ENCODE peak calls at places on chromosomes 4 and X, in seven cellular contexts. Y is activated CD4-positive, alpha-beta T cell treated with anti-CD3 and anti-CD28 coated beads, Interleukin-2, amount 50 U/mL, for 24 hours; M is DMS79 treated with DMSO at 0.1 percent for 48 hours; Q is effector CD4-positive, alpha-beta T cell; R is lower leg skin; A is iris pigment epithelial cell; F is skeletal muscle cell. I is an unnamed sample.

GRCh38 chr4:120841580-120841979 is 80.9 kb downstream of the PRDM5 start:
- DNase-seq in Y (no peak), R (no peak), A (peak; percentile 34), F (no peak), Q (no peak), M (no peak), I (no peak)

GRCh38 chr4:23835814-23836478 is 53.9 kb downstream of the PPARGC1A start:
- DNase-seq in F (no peak), Q (no peak), A (no peak), Y (no peak), R (no peak), M (no peak), I (no peak)

GRCh38 chr4:22573198-22573597 is 57.3 kb upstream of the ADGRA3 start:
- DNase-seq in R (no peak), A (peak; percentile 4), M (peak; percentile 64), F (no peak), Q (no peak), Y (no peak), I (no peak)

GRCh38 chr4:100189820-100190642 is at the start of gene DDIT4L:
- DNase-seq in R (peak; percentile 88), Y (no peak), Q (no peak), A (peak; percentile 34), F (no peak), M (no peak), I (no peak)

GRCh38 chr4:45172636-45173035 is 446.3 kb upstream of the GNPDA2 start:
- DNase-seq in A (no peak), M (no peak), Y (no peak), Q (no peak), R (no peak), F (no peak), I (no peak)

GRCh38 chr4:97504713-97505112 is 638.6 kb downstream of the STPG2 start:
- DNase-seq in M (no peak), F (no peak), A (no peak), R (no peak), Q (no peak), Y (no peak), I (no peak)

GRCh38 chr4:1395941-1396805 is 10.1 kb downstream of the NKX1-1 start:
- DNase-seq in Y (no peak), R (peak; percentile 66), F (no peak), Q (no peak), A (no peak), M (no peak), I (no peak)

GRCh38 chrX:129984196-129984962 is 1.9 kb downstream of the BCORL1 start:
- DNase-seq in Q (peak; percentile 37), F (no peak), M (no peak), Y (no peak), A (no peak), R (peak; percentile 87), I (no peak)

GRCh38 chrX:33062016-33062415 is 149.3 kb downstream of the DMD start:
- DNase-seq in F (no peak), M (no peak), Y (no peak), A (no peak), R (no peak), Q (no peak), I (no peak)

GRCh38 chr4:120062663-120063195 is 3.9 kb downstream of the MAD2L1 start:
- DNase-seq in M (no peak), A (peak; percentile 49), Q (no peak), F (no peak), R (no peak), Y (no peak), I (no peak)

GRCh38 chr4:121353213-121353612 is 27.6 kb downstream of the QRFPR start:
- DNase-seq in R (no peak), Q (no peak), F (no peak), A (peak; percentile 28), M (no peak), Y (no peak), I (no peak)

GRCh38 chr4:184392748-184393334 is 81.5 kb downstream of the IRF2 start:
- DNase-seq in R (peak; percentile 79), F (no peak), Y (no peak), Q (no peak), M (no peak), A (no peak), I (no peak)

GRCh38 chrX:115584715-115585114 is 23.7 kb downstream of the PLS3 start:
- DNase-seq in F (no peak), R (no peak), Y (no peak), A (peak; percentile 69), Q (no peak), M (no peak), I (no peak)

GRCh38 chr4:184403384-184403781 is 71.0 kb downstream of the IRF2 start:
- DNase-seq in A (peak; percentile 67), Y (no peak), F (no peak), M (no peak), R (no peak), Q (no peak), I (no peak)

GRCh38 chrX:17860179-17860780 is 818 bp downstream of the RAI2 start:
- DNase-seq in M (no peak), Q (no peak), F (no peak), A (peak; percentile 3), R (no peak), Y (no peak), I (no peak)